ENCODE peak calls at places on chromosomes 11 and 22, in four cellular contexts. H, W, M and J are unnamed samples.

GRCh38 chr11:128582496-128583366 is 4.6 kb downstream of the ETS1 start:
- DNase-seq in H (peak), W (no peak), M (peak), J (peak)

GRCh38 chr11:8963569-8964323 is 496 bp downstream of the TMEM9B start:
- DNase-seq in H (no peak), W (peak), M (peak), J (peak)

GRCh38 chr22:30074147-30074546 is 6.1 kb upstream of the HORMAD2 start:
- DNase-seq in H (no peak), W (no peak), M (no peak), J (no peak)

GRCh38 chr11:25758145-25758661 is 573.7 kb upstream of the ANO3 start:
- DNase-seq in H (no peak), W (no peak), M (no peak), J (no peak)

GRCh38 chr22:36783743-36784142 is 7.8 kb upstream of the IFT27 start:
- DNase-seq in H (no peak), W (no peak), M (no peak), J (no peak)

GRCh38 chr11:61918251-61919112 is 1.1 kb upstream of the RAB3IL1 start:
- DNase-seq in H (no peak), W (no peak), M (no peak), J (no peak)

GRCh38 chr22:20011123-20011992 is 5.3 kb downstream of the ARVCF start:
- DNase-seq in H (no peak), W (no peak), M (no peak), J (no peak)

GRCh38 chr11:122100222-122101080 is 15.6 kb downstream of the BLID start:
- DNase-seq in H (peak), W (peak), M (peak), J (peak)

GRCh38 chr22:45597460-45598192 is 74.0 kb upstream of the ATXN10 start:
- DNase-seq in H (no peak), W (no peak), M (no peak), J (no peak)

GRCh38 chr11:32374261-32374711 is 61.1 kb downstream of the WT1 start:
- DNase-seq in H (peak), W (peak), M (peak), J (peak)

GRCh38 chr22:19085233-19086043 is 36.8 kb downstream of the DGCR2 start:
- DNase-seq in H (peak), W (no peak), M (no peak), J (peak)

GRCh38 chr22:28771195-28771791 is 1.2 kb upstream of the CCDC117 start:
- DNase-seq in H (no peak), W (no peak), M (no peak), J (no peak)

GRCh38 chr11:62468577-62468976 is 49.7 kb downstream of the SCGB1A1 start:
- DNase-seq in H (no peak), W (no peak), M (no peak), J (no peak)

GRCh38 chr11:91160661-91161060 is 937.8 kb upstream of the CHORDC1 start:
- DNase-seq in H (no peak), W (no peak), M (no peak), J (no peak)

GRCh38 chr11:16346975-16347374 is 9.4 kb downstream of the SOX6 start:
- DNase-seq in H (peak), W (no peak), M (no peak), J (no peak)

GRCh38 chr11:69371731-69372588 is 78.0 kb downstream of the MYEOV start:
- DNase-seq in H (no peak), W (peak), M (peak), J (no peak)

GRCh38 chr11:69369210-69369609 is 75.3 kb downstream of the MYEOV start:
- DNase-seq in H (no peak), W (no peak), M (peak), J (no peak)

GRCh38 chr11:69370984-69371709 is 77.2 kb downstream of the MYEOV start:
- DNase-seq in H (no peak), W (no peak), M (peak), J (no peak)

GRCh38 chr11:69368119-69368880 is 74.3 kb downstream of the MYEOV start:
- DNase-seq in H (no peak), W (peak), M (peak), J (no peak)

GRCh38 chr11:69369945-69370344 is 76.0 kb downstream of the MYEOV start:
- DNase-seq in H (no peak), W (no peak), M (no peak), J (no peak)
- H3K56ac ChIP-seq in H (no peak), W (no peak), M (no peak), J (no peak)

GRCh38 chr11:74091549-74091948 is 79.3 kb downstream of the C2CD3 start:
- DNase-seq in H (no peak), W (no peak), M (no peak), J (no peak)
- H2BK120ac ChIP-seq in H (no peak), W (no peak), M (no peak), J (no peak)

GRCh38 chr22:39459681-39460080 is 2.9 kb downstream of the MGAT3 start:
- DNase-seq in H (no peak), W (no peak), M (no peak), J (no peak)
- H3K56ac ChIP-seq in H (no peak), W (no peak), M (no peak), J (no peak)

GRCh38 chr11:70176940-70177689 is 26.0 kb upstream of the FADD start:
- DNase-seq in H (no peak), W (peak), M (peak), J (peak)
- H2BK120ac ChIP-seq in H (no peak), W (no peak), M (no peak), J (no peak)

GRCh38 chr11:72350752-72351151 is 83.6 kb downstream of the CLPB start:
- DNase-seq in H (peak), W (no peak), M (no peak), J (no peak)
- H3K56ac ChIP-seq in H (no peak), W (no peak), M (no peak), J (no peak)

DNA sequence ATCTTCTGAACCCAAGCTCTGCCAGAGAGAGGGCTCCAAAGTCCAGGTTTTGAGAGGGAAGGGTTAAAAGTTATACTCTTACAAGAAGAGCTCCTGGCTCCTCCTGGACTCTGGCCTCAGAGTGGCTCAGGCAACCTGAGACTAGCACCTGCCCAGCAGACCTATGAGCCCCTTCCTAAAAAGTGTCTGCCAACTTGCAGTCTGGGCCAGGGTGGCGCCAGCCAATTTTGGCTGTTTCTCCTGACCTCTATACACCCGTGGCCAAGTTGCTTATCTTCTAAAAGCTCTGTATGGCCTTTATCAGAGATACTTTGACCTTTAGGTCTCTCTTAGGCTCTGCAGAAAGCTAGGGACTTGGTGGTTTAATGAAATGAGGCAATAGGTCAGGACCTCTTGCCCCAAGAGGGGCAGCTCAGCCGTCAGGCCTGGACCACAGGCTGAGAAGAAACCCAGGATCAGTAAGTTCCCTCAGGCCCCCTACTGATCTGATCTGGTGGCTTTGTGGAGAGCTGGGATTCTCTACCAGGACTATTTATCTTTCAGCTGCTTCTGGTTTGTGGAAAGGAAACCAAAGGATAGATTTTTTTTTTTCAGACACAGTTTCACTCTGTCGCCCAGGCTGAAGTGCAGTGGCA is 10.3 kb upstream of the UCP3 start:
- DNase-seq in H (no peak), W (no peak), M (no peak), J (no peak)
- H2BK120ac ChIP-seq in H (no peak), W (no peak), M (no peak), J (no peak)